ENCODE peak calls at places on chromosomes 6 and 20, in four cellular contexts. P is SK-N-SH, V is K562, L is GM12878. F is an unnamed sample.

GRCh38 chr6:27547157-27548075 is 74.5 kb upstream of the ZNF184 start:
- DNase-seq in P (peak), V (peak), L (peak), F (peak)

GRCh38 chr20:63701329-63702035 is 5.0 kb downstream of the TNFRSF6B start:
- DNase-seq in P (peak), V (no peak), L (no peak), F (no peak)

GRCh38 chr20:47872341-47872740 is 87.1 kb upstream of the SULF2 start:
- DNase-seq in P (no peak), V (peak), L (no peak), F (no peak)

GRCh38 chr20:50630578-50631263 is 60.6 kb downstream of the RIPOR3 start:
- DNase-seq in P (no peak), V (no peak), L (no peak), F (no peak)

GRCh38 chr20:4041748-4042411 is 26.5 kb upstream of the RNF24 start:
- DNase-seq in P (no peak), V (peak), L (no peak), F (no peak)

GRCh38 chr6:167530960-167531359 is 206.1 kb downstream of the TTLL2 start:
- DNase-seq in P (no peak), V (no peak), L (no peak), F (no peak)

GRCh38 chr6:54778731-54779130 is 67.8 kb upstream of the FAM83B start:
- DNase-seq in P (no peak), V (no peak), L (no peak), F (no peak)

GRCh38 chr6:15299430-15300131 is 53.7 kb downstream of the JARID2 start:
- DNase-seq in P (no peak), V (peak), L (peak), F (peak)

GRCh38 chr6:166112580-166112979 is 55.1 kb downstream of the TBXT start:
- DNase-seq in P (no peak), V (no peak), L (no peak), F (peak)

GRCh38 chr6:56361812-56362211 is 114.4 kb upstream of the COL21A1 start:
- DNase-seq in P (no peak), V (no peak), L (no peak), F (no peak)

GRCh38 chr6:109082178-109082577 is 12.5 kb downstream of the SESN1 start:
- DNase-seq in P (no peak), V (peak), L (no peak), F (no peak)

GRCh38 chr6:154410619-154411044 is 54.0 kb upstream of the IPCEF1 start:
- DNase-seq in P (no peak), V (no peak), L (no peak), F (peak)

GRCh38 chr6:82365011-82365751 is 1.6 kb downstream of the TPBG start:
- DNase-seq in P (peak), V (no peak), L (no peak), F (no peak)

GRCh38 chr6:130161627-130162404 is 60.9 kb downstream of the SAMD3 start:
- DNase-seq in P (no peak), V (no peak), L (no peak), F (no peak)

GRCh38 chr20:58708246-58708931 is 15.8 kb downstream of the NPEPL1 start:
- DNase-seq in P (peak), V (no peak), L (no peak), F (no peak)

GRCh38 chr20:1874534-1875168 is 20.6 kb upstream of the SIRPA start:
- DNase-seq in P (no peak), V (no peak), L (no peak), F (peak)

GRCh38 chr6:116355796-116356195 is 15.0 kb upstream of the DSE start:
- DNase-seq in P (no peak), V (no peak), L (no peak), F (no peak)

GRCh38 chr6:123838612-123839279 is 35.1 kb downstream of the NKAIN2 start:
- DNase-seq in P (no peak), V (no peak), L (no peak), F (no peak)
- TF ChIP-seq NFIC in P (no peak), V (no peak), L (no peak), F (no peak)

GRCh38 chr20:35260426-35260825 is 17.5 kb downstream of the MMP24OS start:
- DNase-seq in P (no peak), V (no peak), L (no peak), F (no peak)

GRCh38 chr20:35267092-35267491 is 10.8 kb downstream of the MMP24OS start:
- DNase-seq in P (no peak), V (no peak), L (no peak), F (no peak)

GRCh38 chr20:35269055-35269781 is 8.7 kb downstream of the MMP24OS start:
- DNase-seq in P (peak), V (peak), L (no peak), F (peak)

GRCh38 chr20:35263609-35264223 is 14.2 kb downstream of the MMP24OS start:
- DNase-seq in P (no peak), V (no peak), L (no peak), F (peak)

DNA sequence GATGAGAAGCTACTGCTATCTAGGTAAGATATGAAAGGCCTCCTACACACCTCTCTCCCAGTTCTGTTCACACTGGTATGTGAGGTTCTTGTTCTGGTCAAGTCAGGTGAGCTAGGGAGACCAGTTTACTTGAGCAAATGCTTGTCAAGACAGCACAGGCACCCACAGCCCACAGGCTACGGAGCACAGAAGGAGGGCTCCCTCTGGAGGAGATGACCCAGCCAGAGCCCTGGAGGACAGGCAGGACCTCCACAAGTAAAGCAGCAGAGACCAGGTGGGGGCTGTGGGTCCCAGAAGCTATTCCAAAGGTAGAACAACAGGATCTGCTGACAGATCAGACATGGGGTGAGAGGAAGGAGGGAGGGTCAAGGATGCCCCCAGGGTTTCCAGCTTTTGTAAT is 13.2 kb downstream of the MMP24OS start:
- DNase-seq in P (no peak), V (peak), L (no peak), F (peak)
- TF ChIP-seq NFIC in P (no peak), V (no peak), L (no peak), F (no peak)

GRCh38 chr6:163409712-163410111 is 4.8 kb upstream of the QKI start:
- DNase-seq in P (no peak), V (no peak), L (no peak), F (peak)
- TF ChIP-seq NFIC in P (no peak), V (no peak), L (no peak), F (no peak)

DNA sequence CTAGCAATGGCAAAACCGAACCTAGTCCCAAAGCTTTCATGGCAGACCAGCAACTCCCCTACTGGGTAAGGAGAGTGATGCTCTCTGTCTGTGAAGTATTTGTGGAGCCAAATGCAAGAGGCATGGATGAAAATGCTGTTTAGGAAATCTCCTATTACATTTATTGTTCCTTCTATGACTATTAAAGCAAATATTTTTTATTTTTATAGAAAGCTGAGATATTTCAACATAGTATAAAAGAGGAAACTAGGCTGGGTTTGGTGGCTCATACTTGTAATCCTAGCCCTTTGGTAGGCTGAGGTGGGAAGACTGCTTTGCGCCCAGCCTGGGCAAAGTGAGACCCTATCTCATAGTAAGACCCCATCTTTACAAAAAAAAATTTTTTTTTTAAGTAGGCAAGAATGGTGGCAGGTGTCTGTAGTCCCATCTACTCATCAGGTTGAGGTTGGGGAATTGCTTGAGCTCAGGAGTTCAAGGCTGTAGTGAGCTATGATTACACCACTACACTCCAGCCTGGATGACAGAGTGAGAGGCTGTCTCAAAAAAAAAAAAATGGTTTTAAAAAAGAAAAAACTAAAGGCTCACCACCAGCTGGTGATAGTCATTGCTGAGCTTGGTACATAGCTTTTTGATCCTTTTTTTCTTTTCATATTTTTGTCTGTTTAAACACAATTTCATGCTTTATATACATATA is 11.2 kb downstream of the KDM1B start:
- DNase-seq in P (no peak), V (no peak), L (no peak), F (no peak)
- TF ChIP-seq NFIC in P (no peak), V (no peak), L (no peak), F (no peak)

DNA sequence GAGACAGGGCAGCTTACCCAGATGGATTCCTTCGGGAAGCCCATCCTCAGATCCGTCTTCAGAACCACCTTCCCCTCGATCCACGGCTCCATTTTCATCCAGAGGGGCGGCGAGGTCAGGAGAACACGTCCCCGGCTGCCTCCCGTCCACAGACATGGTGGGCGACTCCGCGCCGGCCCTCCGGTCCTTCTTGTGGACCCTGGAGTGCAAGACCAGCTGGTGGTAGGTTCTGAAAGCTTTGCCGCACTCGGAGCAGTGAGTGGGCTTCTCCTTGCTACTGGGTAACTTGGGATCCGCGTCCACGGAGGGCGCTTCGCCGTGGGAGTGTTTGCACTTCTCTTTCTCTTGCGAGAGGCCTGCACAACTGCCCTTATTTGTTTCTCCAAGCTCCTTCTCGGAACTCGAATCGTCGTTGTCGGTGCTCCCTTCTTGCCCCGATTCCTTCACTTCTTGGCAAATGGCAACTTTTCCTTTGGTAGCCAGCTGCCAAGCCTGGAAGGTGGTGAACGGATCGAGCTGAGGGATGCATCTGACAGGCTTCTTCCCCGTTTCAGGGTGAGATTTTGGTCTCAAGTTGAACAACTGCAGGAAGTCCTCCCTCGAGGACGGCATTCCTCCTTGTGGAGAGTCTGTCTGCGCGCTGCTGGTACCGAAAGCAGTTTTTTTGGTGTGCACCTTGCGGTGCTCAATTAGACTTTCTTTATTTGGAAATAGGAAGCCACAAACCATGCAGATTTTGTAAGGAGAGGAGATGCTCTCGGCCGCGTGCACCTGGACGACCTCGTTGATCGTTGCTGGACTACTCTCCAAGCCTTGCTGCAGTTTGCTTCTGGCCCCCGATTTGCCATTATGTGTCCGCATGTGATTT is 12.0 kb downstream of the ZNF217 start:
- DNase-seq in P (no peak), V (no peak), L (no peak), F (no peak)
- TF ChIP-seq NFIC in P (no peak), V (no peak), L (no peak), F (no peak)

GRCh38 chr6:11740875-11741274 is 37.7 kb downstream of the ADTRP start:
- DNase-seq in P (no peak), V (no peak), L (no peak), F (no peak)
- TF ChIP-seq NFIC in P (no peak), V (no peak), L (no peak), F (no peak)

GRCh38 chr6:16676376-16676775 is 84.9 kb downstream of the ATXN1 start:
- DNase-seq in P (no peak), V (no peak), L (no peak), F (peak)

GRCh38 chr6:16676978-16677377 is 84.3 kb downstream of the ATXN1 start:
- DNase-seq in P (no peak), V (no peak), L (no peak), F (peak)

GRCh38 chr6:16679050-16679449 is 82.2 kb downstream of the ATXN1 start:
- DNase-seq in P (no peak), V (no peak), L (no peak), F (no peak)

GRCh38 chr6:16674666-16675392 is 86.4 kb downstream of the ATXN1 start:
- DNase-seq in P (no peak), V (no peak), L (no peak), F (peak)

GRCh38 chr6:16677458-16677857 is 83.8 kb downstream of the ATXN1 start:
- DNase-seq in P (no peak), V (no peak), L (no peak), F (no peak)
- TF ChIP-seq NFIC in P (no peak), V (no peak), L (no peak), F (no peak)

F was measured in HepG2.